ENCODE peak calls at places on chromosomes 13 and 19, in nine cellular contexts. B is fibroblast of lung, D is NT2/D1, G is stomach, R is heart left ventricle, H is fibroblast of the aortic adventitia, N is skeletal muscle cell, K is right cardiac atrium, W is tibial artery. X is an unnamed sample.

GRCh38 chr13:85148009-85148408 is 651.2 kb downstream of the SLITRK6 start:
- DNase-seq in B (peak; percentile 11), D (no peak), G (no peak), R (no peak), H (no peak), N (peak; percentile 7), K (no peak), W (no peak), X (no peak)

GRCh38 chr19:42282036-42282762 is 13.1 kb downstream of the CIC start:
- DNase-seq in B (peak; percentile 36), D (no peak), G (no peak), R (no peak), H (peak; percentile 48), N (no peak), K (peak; percentile 63), W (no peak), X (no peak)

GRCh38 chr13:45717324-45717723 is 15.2 kb downstream of the CBY2 start:
- DNase-seq in B (no peak), D (no peak), G (no peak), R (no peak), H (no peak), N (no peak), K (no peak), W (no peak), X (no peak)

GRCh38 chr19:1967087-1967608 is 26.2 kb downstream of the CSNK1G2 start:
- DNase-seq in B (no peak), D (no peak), G (no peak), R (no peak), H (no peak), N (no peak), K (no peak), W (no peak), X (no peak)

GRCh38 chr19:16522559-16523377 is 19.5 kb downstream of the CHERP start:
- DNase-seq in B (no peak), D (no peak), G (no peak), R (no peak), H (no peak), N (no peak), K (no peak), W (no peak), X (no peak)

GRCh38 chr13:60583911-60584753 is 187.1 kb downstream of the TDRD3 start:
- DNase-seq in B (peak; percentile 58), D (peak; percentile 50), G (no peak), R (no peak), H (peak; percentile 90), N (no peak), K (no peak), W (peak; percentile 27), X (peak; percentile 87)

GRCh38 chr19:10604460-10604980 is 17.4 kb upstream of the AP1M2 start:
- DNase-seq in B (no peak), D (no peak), G (peak; percentile 35), R (peak; percentile 59), H (no peak), N (no peak), K (peak; percentile 65), W (no peak), X (peak; percentile 84)

GRCh38 chr13:35791191-35791902 is 314.9 kb upstream of the MAB21L1 start:
- DNase-seq in B (peak; percentile 54), D (no peak), G (no peak), R (no peak), H (peak; percentile 68), N (no peak), K (no peak), W (no peak), X (no peak)

GRCh38 chr13:102042746-102043145 is 359.1 kb downstream of the FGF14 start:
- DNase-seq in B (no peak), D (no peak), G (no peak), R (no peak), H (no peak), N (no peak), K (no peak), W (no peak), X (no peak)

GRCh38 chr19:1061987-1062386 is 5.0 kb upstream of the ARHGAP45 start:
- DNase-seq in B (no peak), D (no peak), G (no peak), R (no peak), H (no peak), N (no peak), K (peak; percentile 45), W (no peak), X (no peak)

GRCh38 chr13:85265296-85265695 is 533.9 kb downstream of the SLITRK6 start:
- DNase-seq in B (no peak), D (no peak), G (no peak), R (no peak), H (no peak), N (no peak), K (no peak), W (no peak), X (no peak)

GRCh38 chr13:25432686-25433085 is 60.9 kb downstream of the ATP8A2 start:
- DNase-seq in B (no peak), D (no peak), G (no peak), R (no peak), H (no peak), N (no peak), K (no peak), W (no peak), X (no peak)

GRCh38 chr19:33376423-33376822 is 2.9 kb downstream of the CEBPG start:
- DNase-seq in B (peak; percentile 81), D (no peak), G (peak; percentile 86), R (peak; percentile 90), H (peak; percentile 91), N (peak; percentile 72), K (peak; percentile 82), W (peak; percentile 84), X (peak; percentile 95)

GRCh38 chr19:42386974-42387707 is 3.0 kb downstream of the CNFN start:
- DNase-seq in B (peak; percentile 30), D (no peak), G (peak; percentile 55), R (peak; percentile 70), H (peak; percentile 33), N (no peak), K (peak; percentile 82), W (peak; percentile 45), X (peak; percentile 43)

GRCh38 chr19:48623556-48624066 is 4.3 kb downstream of the SPHK2 start:
- DNase-seq in B (no peak), D (no peak), G (no peak), R (no peak), H (no peak), N (no peak), K (no peak), W (no peak), X (no peak)
- H3K4me3 ChIP-seq in B (peak overlapping the region; percentile 51), D (peak overlapping the region; percentile 10), G (peak overlapping the region; percentile 47), R (peak overlapping the region; percentile 9), H (peak overlapping the region; percentile 60), N (peak overlapping the region; percentile 39), K (no peak overlapping the region), W (peak overlapping the region; percentile 56), X (no peak overlapping the region)

GRCh38 chr13:39688699-39689405 is 33.4 kb downstream of the COG6 start:
- DNase-seq in B (no peak), D (no peak), G (no peak), R (no peak), H (peak; percentile 40), N (no peak), K (no peak), W (no peak), X (no peak)

GRCh38 chr13:39684531-39685137 is 29.2 kb downstream of the COG6 start:
- DNase-seq in B (peak; percentile 77), D (no peak), G (no peak), R (no peak), H (peak; percentile 67), N (peak; percentile 12), K (no peak), W (no peak), X (no peak)

GRCh38 chr13:39685652-39686051 is 30.2 kb downstream of the COG6 start:
- DNase-seq in B (no peak), D (no peak), G (no peak), R (no peak), H (no peak), N (no peak), K (no peak), W (no peak), X (no peak)

GRCh38 chr13:39692650-39693438 is 37.4 kb downstream of the COG6 start:
- DNase-seq in B (peak; percentile 45), D (no peak), G (no peak), R (no peak), H (peak; percentile 13), N (no peak), K (no peak), W (no peak), X (no peak)

GRCh38 chr13:39688278-39688677 is 32.8 kb downstream of the COG6 start:
- DNase-seq in B (no peak), D (no peak), G (no peak), R (no peak), H (no peak), N (no peak), K (no peak), W (no peak), X (no peak)
- H3K4me3 ChIP-seq in B (no peak overlapping the region), D (no peak overlapping the region), G (no peak overlapping the region), R (no peak overlapping the region), H (no peak overlapping the region), N (no peak overlapping the region), K (no peak overlapping the region), W (no peak overlapping the region), X (no peak overlapping the region)

DNA sequence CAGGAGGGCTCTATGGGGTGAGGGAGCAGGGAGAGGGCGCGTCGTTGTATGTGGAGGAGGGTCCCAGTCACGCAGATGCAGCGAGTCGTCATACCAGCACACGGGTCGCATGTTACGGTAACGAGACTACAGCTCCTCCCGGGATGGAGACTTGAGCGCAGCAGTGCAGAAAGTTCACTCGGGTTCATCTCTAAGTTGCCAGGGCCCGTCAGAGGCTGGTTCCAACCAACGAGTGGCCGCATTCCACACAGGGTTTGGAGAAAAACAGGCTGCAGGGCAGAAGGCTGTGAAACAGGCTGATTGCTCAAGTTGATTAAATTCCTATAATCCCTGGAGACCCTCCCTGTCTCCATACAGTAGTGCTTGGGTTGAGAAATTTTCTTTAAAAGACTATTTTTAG is 21.9 kb upstream of the TTYH1 start:
- DNase-seq in B (no peak), D (no peak), G (no peak), R (no peak), H (peak; percentile 27), N (no peak), K (no peak), W (no peak), X (no peak)
- H3K4me3 ChIP-seq in B (no peak overlapping the region), D (no peak overlapping the region), G (no peak overlapping the region), R (no peak overlapping the region), H (no peak overlapping the region), N (no peak overlapping the region), K (no peak overlapping the region), W (no peak overlapping the region), X (no peak overlapping the region)

DNA sequence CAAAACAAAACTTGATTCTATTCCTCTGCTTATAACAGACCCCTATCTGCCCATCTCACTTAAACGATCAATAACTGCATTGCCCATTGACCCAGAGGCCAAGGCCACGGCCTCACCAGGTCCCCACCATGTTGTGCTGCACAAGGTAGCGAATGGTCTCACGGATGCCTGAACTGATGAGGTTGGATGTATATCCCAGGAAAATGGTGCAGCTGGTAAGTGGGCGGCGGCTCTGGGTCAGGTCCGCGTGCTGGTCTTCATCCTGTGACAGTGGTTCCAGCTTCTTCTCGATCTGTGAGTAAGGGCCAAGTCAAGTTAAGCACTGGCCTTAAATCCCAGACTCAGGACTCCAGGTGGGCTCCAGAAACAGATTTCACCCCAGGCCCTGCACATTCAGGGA is 1.6 kb downstream of the DHPS start:
- DNase-seq in B (no peak), D (no peak), G (no peak), R (no peak), H (no peak), N (no peak), K (peak; percentile 47), W (no peak), X (no peak)
- H3K4me3 ChIP-seq in B (no peak overlapping the region), D (peak overlapping the region; percentile 6), G (peak overlapping the region; percentile 98), R (no peak overlapping the region), H (no peak overlapping the region), N (no peak overlapping the region), K (no peak overlapping the region), W (no peak overlapping the region), X (no peak overlapping the region)

GRCh38 chr19:49852631-49853126 is 1.7 kb downstream of the PTOV1 start:
- DNase-seq in B (no peak), D (no peak), G (no peak), R (no peak), H (no peak), N (no peak), K (peak; percentile 10), W (no peak), X (peak; percentile 15)
- H3K4me3 ChIP-seq in B (peak overlapping the region; percentile 64), D (peak overlapping the region; percentile 55), G (peak overlapping the region; percentile 99), R (peak overlapping the region; percentile 60), H (peak overlapping the region; percentile 90), N (peak overlapping the region; percentile 77), K (no peak overlapping the region), W (peak overlapping the region; percentile 97), X (no peak overlapping the region)